ENCODE peak calls at places on chromosomes 7 and 10, in five cellular contexts. I, J, X, B and L are unnamed samples.

GRCh38 chr10:33901166-33901565 is 566.7 kb upstream of the NRP1 start:
- DNase-seq in I (no peak), J (no peak), X (no peak), B (peak), L (no peak)

GRCh38 chr7:139708541-139708940 is 69.3 kb downstream of the HIPK2 start:
- DNase-seq in I (no peak), J (no peak), X (no peak), B (no peak), L (no peak)

GRCh38 chr7:140982508-140982907 is 32.2 kb downstream of the MRPS33 start:
- DNase-seq in I (no peak), J (no peak), X (no peak), B (no peak), L (no peak)

GRCh38 chr10:110865804-110866482 is 5.8 kb upstream of the PDCD4 start:
- DNase-seq in I (no peak), J (no peak), X (no peak), B (no peak), L (no peak)

GRCh38 chr7:29345590-29345989 is 151.0 kb downstream of the CHN2 start:
- DNase-seq in I (peak), J (peak), X (peak), B (peak), L (peak)

GRCh38 chr10:85976267-85976793 is 390.3 kb downstream of the GRID1 start:
- DNase-seq in I (no peak), J (no peak), X (no peak), B (no peak), L (no peak)

GRCh38 chr7:46145412-46145811 is 224.3 kb upstream of the IGFBP3 start:
- DNase-seq in I (no peak), J (no peak), X (no peak), B (peak), L (no peak)

GRCh38 chr7:2612445-2613112 is 19.2 kb upstream of the TTYH3 start:
- DNase-seq in I (no peak), J (no peak), X (no peak), B (no peak), L (no peak)

GRCh38 chr7:95916573-95917371 is 144.4 kb downstream of the DYNC1I1 start:
- DNase-seq in I (peak), J (peak), X (peak), B (peak), L (peak)

GRCh38 chr10:60206735-60207134 is 182.9 kb downstream of the ANK3 start:
- DNase-seq in I (no peak), J (no peak), X (no peak), B (no peak), L (no peak)

GRCh38 chr10:127556911-127557310 is 7.8 kb downstream of the NPS start:
- DNase-seq in I (no peak), J (peak), X (no peak), B (no peak), L (no peak)

GRCh38 chr7:111429781-111430180 is 132.5 kb downstream of the IMMP2L start:
- DNase-seq in I (no peak), J (no peak), X (no peak), B (peak), L (no peak)

GRCh38 chr7:36784991-36785940 is 61.0 kb upstream of the AOAH start:
- DNase-seq in I (peak), J (no peak), X (peak), B (no peak), L (no peak)

GRCh38 chr10:14414901-14415300 is 84.2 kb upstream of the FRMD4A start:
- DNase-seq in I (no peak), J (no peak), X (no peak), B (peak), L (no peak)

GRCh38 chr7:44283381-44284211 is 41.8 kb downstream of the CAMK2B start:
- DNase-seq in I (peak), J (peak), X (peak), B (no peak), L (peak)

GRCh38 chr10:96244354-96244753 is 27.0 kb downstream of the BLNK start:
- DNase-seq in I (no peak), J (no peak), X (no peak), B (no peak), L (no peak)

GRCh38 chr10:125554753-125555152 is 128.2 kb downstream of the TEX36 start:
- DNase-seq in I (no peak), J (no peak), X (no peak), B (no peak), L (no peak)

GRCh38 chr7:51255536-51256243 is 60.9 kb downstream of the COBL start:
- DNase-seq in I (no peak), J (no peak), X (no peak), B (no peak), L (no peak)

GRCh38 chr10:30991647-30992011 is 40.0 kb downstream of the ZNF438 start:
- DNase-seq in I (no peak), J (no peak), X (no peak), B (no peak), L (no peak)

GRCh38 chr7:69813637-69814240 is 215.5 kb downstream of the AUTS2 start:
- DNase-seq in I (no peak), J (no peak), X (no peak), B (peak), L (no peak)

DNA sequence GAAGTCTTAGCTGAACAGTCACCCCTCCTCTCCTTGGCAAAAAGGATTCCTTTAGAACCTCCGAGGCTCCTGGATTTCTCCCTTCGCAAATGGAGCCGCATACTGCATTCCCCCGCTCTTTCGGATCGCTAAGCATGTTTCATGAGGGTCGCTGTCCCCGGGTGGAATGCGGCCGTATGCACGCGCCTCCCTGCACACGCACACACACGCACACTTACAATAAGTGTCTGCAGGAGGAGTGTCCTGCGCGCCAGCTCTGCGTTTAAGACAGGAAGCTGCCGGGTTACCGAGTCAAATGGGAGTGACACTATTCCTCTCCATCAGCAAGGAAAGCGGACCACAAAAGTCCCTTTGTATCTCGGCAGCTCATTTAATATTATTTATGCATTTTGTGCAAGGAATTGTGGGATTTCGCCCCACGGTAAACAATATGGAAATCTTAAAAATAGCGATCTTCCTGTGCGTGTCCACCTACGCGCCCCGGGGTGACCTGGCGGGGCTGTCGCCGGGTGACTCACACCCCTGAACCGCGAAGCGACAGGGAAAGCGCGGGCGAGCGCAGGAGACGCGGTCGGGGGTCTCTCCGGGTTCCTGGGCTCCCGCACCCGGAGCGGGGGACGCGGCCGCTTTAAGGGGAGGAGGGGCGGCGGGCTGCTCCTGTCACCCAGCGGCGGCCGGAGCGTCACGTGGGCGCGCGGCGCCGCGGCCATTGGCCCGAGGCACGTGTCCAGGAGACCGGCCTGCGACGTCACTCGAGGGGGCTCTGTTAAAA is 971 bp upstream of the EN2 start:
- DNase-seq in I (peak), J (peak), X (peak), B (peak), L (peak)
- H3K4me3 ChIP-seq in I (peak), J (peak), X (no peak), B (peak), L (peak)

GRCh38 chr10:69090687-69091450 is 3.0 kb downstream of the SRGN start:
- DNase-seq in I (no peak), J (no peak), X (no peak), B (no peak), L (no peak)
- H3K4me3 ChIP-seq in I (peak), J (no peak), X (no peak), B (no peak), L (peak)

DNA sequence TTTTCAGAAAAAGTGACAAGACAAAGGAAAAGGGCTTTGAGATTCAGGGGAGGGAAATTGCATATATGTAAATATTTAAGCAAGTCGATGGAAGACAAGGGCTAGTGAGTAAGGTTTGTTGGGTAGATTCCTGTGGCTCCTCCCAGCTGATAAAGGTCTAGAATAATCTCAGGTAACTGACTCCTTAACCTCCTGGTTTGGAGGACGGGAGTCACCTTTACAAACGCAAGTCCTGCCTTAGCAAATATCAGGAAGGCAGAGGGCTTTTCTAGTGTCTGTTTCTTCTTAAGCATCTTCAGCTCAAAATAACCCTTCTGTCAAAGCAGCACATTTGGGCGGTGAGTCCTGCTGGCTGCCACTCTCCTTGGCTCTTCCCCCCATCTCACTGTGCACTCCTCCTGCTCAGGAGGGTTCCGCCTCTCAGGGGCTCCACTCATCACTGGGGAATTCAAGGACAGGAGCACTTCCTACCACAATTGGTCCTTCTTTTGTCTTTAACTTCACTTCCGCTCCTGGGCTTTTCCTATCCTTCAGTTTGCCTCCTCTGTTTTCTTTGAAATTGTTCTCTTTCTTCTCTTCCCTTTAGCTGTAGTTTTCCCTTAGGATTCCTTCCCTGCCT is 496.3 kb upstream of the KLF6 start:
- DNase-seq in I (no peak), J (no peak), X (no peak), B (peak), L (no peak)
- H3K4me3 ChIP-seq in I (no peak), J (no peak), X (no peak), B (no peak), L (no peak)

DNA sequence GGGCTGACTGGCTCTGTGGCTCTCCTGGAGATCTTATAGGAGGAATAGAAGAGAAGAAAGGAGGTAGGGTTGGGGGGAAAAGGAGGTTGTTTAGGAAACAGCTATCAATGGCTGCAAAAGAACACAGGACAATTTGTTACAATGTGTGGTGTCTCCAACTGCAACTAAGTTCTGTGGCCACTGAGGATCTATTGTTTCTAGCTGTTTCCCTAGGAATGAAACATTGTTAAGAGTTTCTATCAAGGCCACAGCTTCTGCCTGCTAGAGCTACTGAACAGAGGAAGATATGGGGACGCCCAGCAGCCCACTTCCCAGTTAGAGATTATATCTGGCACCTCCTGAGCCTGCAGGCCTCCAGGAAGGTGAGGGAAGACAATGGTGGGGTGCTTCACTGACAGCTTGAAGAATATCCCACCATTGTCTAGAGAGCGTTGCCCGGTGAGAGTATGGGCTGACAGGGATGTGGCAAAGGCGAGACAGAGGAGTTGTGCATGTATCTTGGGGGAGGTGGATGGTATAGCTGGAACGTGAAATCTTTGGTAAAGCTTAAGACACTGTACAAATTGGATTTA is 4.0 kb downstream of the SCD start:
- DNase-seq in I (no peak), J (no peak), X (no peak), B (no peak), L (no peak)
- H3K4me3 ChIP-seq in I (no peak), J (no peak), X (no peak), B (no peak), L (peak)

GRCh38 chr7:99616359-99617186 is at the start of gene ZSCAN25:
- DNase-seq in I (peak), J (peak), X (peak), B (peak), L (peak)

GRCh38 chr7:99618726-99619125 is 2.0 kb downstream of the ZSCAN25 start:
- DNase-seq in I (no peak), J (no peak), X (no peak), B (peak), L (no peak)

GRCh38 chr7:99615989-99616358 is 772 bp upstream of the ZSCAN25 start:
- DNase-seq in I (no peak), J (no peak), X (no peak), B (no peak), L (no peak)

GRCh38 chr7:99617187-99617781 is 538 bp downstream of the ZSCAN25 start:
- DNase-seq in I (no peak), J (no peak), X (no peak), B (no peak), L (no peak)

DNA sequence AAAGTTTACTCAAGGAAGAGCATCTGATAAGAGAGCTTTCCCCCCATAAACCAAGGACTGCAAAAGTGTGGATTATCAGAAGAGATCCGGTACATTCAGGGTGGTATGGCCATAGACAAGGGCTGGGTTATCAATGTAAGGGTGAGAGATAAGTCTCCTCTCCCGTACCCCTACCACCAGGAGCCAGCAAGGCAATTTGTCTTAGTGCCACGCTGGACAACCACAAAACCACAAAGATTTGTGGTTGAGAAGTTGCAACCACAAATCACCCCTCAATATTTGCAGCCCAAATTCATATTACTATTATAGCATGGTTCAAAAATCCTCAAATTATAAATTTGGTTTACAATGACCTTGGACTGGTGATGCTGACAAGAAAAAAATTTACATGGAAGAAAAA is 2.3 kb upstream of the ZSCAN25 start:
- DNase-seq in I (no peak), J (no peak), X (no peak), B (no peak), L (no peak)
- H3K4me3 ChIP-seq in I (no peak), J (no peak), X (no peak), B (no peak), L (no peak)

GRCh38 chr7:77454802-77455201 is 38.7 kb upstream of the GSAP start:
- DNase-seq in I (no peak), J (no peak), X (no peak), B (no peak), L (no peak)

GRCh38 chr7:77455334-77455733 is 39.2 kb upstream of the GSAP start:
- DNase-seq in I (peak), J (no peak), X (no peak), B (peak), L (peak)

GRCh38 chr7:77450613-77451012 is 34.5 kb upstream of the GSAP start:
- DNase-seq in I (no peak), J (no peak), X (no peak), B (no peak), L (no peak)

GRCh38 chr7:77456711-77457110 is 40.6 kb upstream of the GSAP start:
- DNase-seq in I (no peak), J (no peak), X (no peak), B (no peak), L (no peak)

GRCh38 chr7:77453531-77453930 is 37.4 kb upstream of the GSAP start:
- DNase-seq in I (no peak), J (no peak), X (no peak), B (peak), L (no peak)
- H3K4me3 ChIP-seq in I (no peak), J (no peak), X (no peak), B (no peak), L (no peak)

GRCh38 chr7:65731562-65732035 is 141.3 kb upstream of the VKORC1L1 start:
- DNase-seq in I (peak), J (no peak), X (no peak), B (peak), L (no peak)
- H3K4me3 ChIP-seq in I (peak), J (peak), X (no peak), B (peak), L (no peak)

GRCh38 chr7:151019130-151019447 is 5.2 kb downstream of the ATG9B start:
- DNase-seq in I (no peak), J (no peak), X (no peak), B (no peak), L (no peak)
- H3K4me3 ChIP-seq in I (peak), J (no peak), X (no peak), B (no peak), L (peak)

GRCh38 chr10:103854687-103855423 is 521 bp downstream of the SH3PXD2A start:
- DNase-seq in I (peak), J (peak), X (no peak), B (peak), L (no peak)

GRCh38 chr10:103852856-103853255 is 2.5 kb downstream of the SH3PXD2A start:
- DNase-seq in I (no peak), J (no peak), X (no peak), B (peak), L (no peak)

GRCh38 chr10:103855424-103855823 is at the start of gene SH3PXD2A:
- DNase-seq in I (peak), J (peak), X (no peak), B (peak), L (no peak)

GRCh38 chr10:103853428-103854264 is 1.7 kb downstream of the SH3PXD2A start:
- DNase-seq in I (no peak), J (no peak), X (no peak), B (peak), L (no peak)

DNA sequence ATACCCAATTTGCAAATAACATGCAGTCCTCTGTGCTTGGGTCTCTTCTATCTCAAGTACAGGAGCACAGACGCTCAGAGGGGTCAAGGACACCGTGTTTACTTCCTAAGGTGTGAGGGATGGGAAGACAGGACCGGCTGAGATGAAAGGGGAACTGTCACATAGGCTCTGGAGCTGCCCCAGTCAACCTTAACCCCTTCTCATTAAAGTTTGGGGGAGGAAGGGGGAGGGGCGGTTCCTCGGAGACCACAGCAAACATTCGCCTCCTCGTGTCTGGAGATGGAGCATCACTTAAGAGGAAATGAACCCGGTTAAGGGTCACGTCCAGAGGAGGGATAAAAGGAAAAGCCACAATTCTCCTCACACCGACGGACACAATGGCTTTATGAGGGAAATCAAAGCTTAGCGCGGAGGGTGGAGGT is 1.1 kb downstream of the SH3PXD2A start:
- DNase-seq in I (no peak), J (peak), X (no peak), B (peak), L (no peak)
- H3K4me3 ChIP-seq in I (peak), J (peak), X (no peak), B (peak), L (peak)

GRCh38 chr7:151017370-151017952 is 6.8 kb downstream of the ATG9B start:
- DNase-seq in I (no peak), J (peak), X (no peak), B (no peak), L (no peak)
- H3K4me3 ChIP-seq in I (no peak), J (no peak), X (no peak), B (no peak), L (peak)